ENCODE peak calls at places on chromosomes 4 and X, in five cellular contexts. One of them, this sample, is unnamed.

GRCh38 chr4:95267081-95267480 is 281.7 kb downstream of the UNC5C start:
- DNase-seq in neuronal stem cell: no peak
- DNase-seq in H1: no peak
- DNase-seq in IMR-90: peak
- DNase-seq in mesenchymal stem cell: peak
- DNase-seq in this sample: peak

GRCh38 chr4:76279462-76279861 is 27.1 kb upstream of the STBD1 start:
- DNase-seq in neuronal stem cell: no peak
- DNase-seq in H1: no peak
- DNase-seq in IMR-90: no peak
- DNase-seq in mesenchymal stem cell: no peak
- DNase-seq in this sample: no peak

GRCh38 chr4:70734971-70735370 is 13.2 kb downstream of the RUFY3 start:
- DNase-seq in neuronal stem cell: no peak
- DNase-seq in H1: no peak
- DNase-seq in IMR-90: no peak
- DNase-seq in mesenchymal stem cell: no peak
- DNase-seq in this sample: no peak

GRCh38 chr4:6471303-6472007 is 959 bp downstream of the PPP2R2C start:
- DNase-seq in neuronal stem cell: no peak
- DNase-seq in H1: no peak
- DNase-seq in IMR-90: no peak
- DNase-seq in mesenchymal stem cell: peak
- DNase-seq in this sample: no peak

GRCh38 chr4:185752881-185753280 is 59.1 kb downstream of the SORBS2 start:
- DNase-seq in neuronal stem cell: no peak
- DNase-seq in H1: no peak
- DNase-seq in IMR-90: no peak
- DNase-seq in mesenchymal stem cell: no peak
- DNase-seq in this sample: no peak

GRCh38 chr4:72320185-72320948 is 248.7 kb downstream of the ADAMTS3 start:
- DNase-seq in neuronal stem cell: no peak
- DNase-seq in H1: no peak
- DNase-seq in IMR-90: no peak
- DNase-seq in mesenchymal stem cell: no peak
- DNase-seq in this sample: no peak

GRCh38 chrX:28920554-28920953 is 333.3 kb downstream of the IL1RAPL1 start:
- DNase-seq in neuronal stem cell: no peak
- DNase-seq in H1: no peak
- DNase-seq in IMR-90: peak
- DNase-seq in mesenchymal stem cell: peak
- DNase-seq in this sample: no peak

GRCh38 chr4:146975535-146975934 is 29.9 kb upstream of the TTC29 start:
- DNase-seq in neuronal stem cell: no peak
- DNase-seq in H1: no peak
- DNase-seq in IMR-90: no peak
- DNase-seq in mesenchymal stem cell: peak
- DNase-seq in this sample: no peak

GRCh38 chrX:151958101-151958500 is 16.4 kb downstream of the GABRE start:
- DNase-seq in neuronal stem cell: no peak
- DNase-seq in H1: no peak
- DNase-seq in IMR-90: no peak
- DNase-seq in mesenchymal stem cell: no peak
- DNase-seq in this sample: no peak

GRCh38 chr4:185142563-185142910 is 529 bp upstream of the SLC25A4 start:
- DNase-seq in neuronal stem cell: no peak
- DNase-seq in H1: no peak
- DNase-seq in IMR-90: no peak
- DNase-seq in mesenchymal stem cell: no peak
- DNase-seq in this sample: no peak

GRCh38 chr4:98970386-98970785 is 25.1 kb upstream of the METAP1 start:
- DNase-seq in neuronal stem cell: no peak
- DNase-seq in H1: no peak
- DNase-seq in IMR-90: peak
- DNase-seq in mesenchymal stem cell: no peak
- DNase-seq in this sample: no peak

GRCh38 chr4:41009411-41009810 is 204.9 kb downstream of the APBB2 start:
- DNase-seq in neuronal stem cell: no peak
- DNase-seq in H1: no peak
- DNase-seq in IMR-90: peak
- DNase-seq in mesenchymal stem cell: peak
- DNase-seq in this sample: no peak

GRCh38 chrX:46407036-46407752 is 138.0 kb downstream of the ZNF674 start:
- DNase-seq in neuronal stem cell: no peak
- DNase-seq in H1: no peak
- DNase-seq in IMR-90: no peak
- DNase-seq in mesenchymal stem cell: no peak
- DNase-seq in this sample: no peak

GRCh38 chr4:41880840-41881831 is 54.1 kb upstream of the TMEM33 start:
- DNase-seq in neuronal stem cell: no peak
- DNase-seq in H1: no peak
- DNase-seq in IMR-90: no peak
- DNase-seq in mesenchymal stem cell: peak
- DNase-seq in this sample: peak

GRCh38 chr4:144820115-144820514 is 174.2 kb downstream of the HHIP start:
- DNase-seq in neuronal stem cell: no peak
- DNase-seq in H1: no peak
- DNase-seq in IMR-90: peak
- DNase-seq in mesenchymal stem cell: no peak
- DNase-seq in this sample: peak

GRCh38 chr4:89222171-89222570 is 85.4 kb downstream of the GPRIN3 start:
- DNase-seq in neuronal stem cell: no peak
- DNase-seq in H1: no peak
- DNase-seq in IMR-90: no peak
- DNase-seq in mesenchymal stem cell: no peak
- DNase-seq in this sample: no peak

GRCh38 chr4:187972135-187972534 is 23.4 kb upstream of the ZFP42 start:
- DNase-seq in neuronal stem cell: no peak
- DNase-seq in H1: no peak
- DNase-seq in IMR-90: peak
- DNase-seq in mesenchymal stem cell: no peak
- DNase-seq in this sample: no peak

GRCh38 chrX:80512924-80513323 is 92.7 kb downstream of the TENT5D start:
- DNase-seq in neuronal stem cell: no peak
- DNase-seq in H1: no peak
- DNase-seq in IMR-90: no peak
- DNase-seq in mesenchymal stem cell: no peak
- DNase-seq in this sample: no peak

GRCh38 chr4:76200771-76201224 is 12.8 kb downstream of the SCARB2 start:
- DNase-seq in neuronal stem cell: no peak
- DNase-seq in H1: no peak
- DNase-seq in IMR-90: no peak
- DNase-seq in mesenchymal stem cell: no peak
- DNase-seq in this sample: peak

GRCh38 chr4:38400946-38401345 is 263.1 kb upstream of the KLF3 start:
- DNase-seq in neuronal stem cell: no peak
- DNase-seq in H1: no peak
- DNase-seq in IMR-90: no peak
- DNase-seq in mesenchymal stem cell: no peak
- DNase-seq in this sample: no peak

GRCh38 chr4:83599183-83599582 is 63.3 kb downstream of the GPAT3 start:
- DNase-seq in neuronal stem cell: no peak
- DNase-seq in H1: no peak
- DNase-seq in IMR-90: peak
- DNase-seq in mesenchymal stem cell: peak
- DNase-seq in this sample: peak

GRCh38 chr4:24984602-24985532 is 45.9 kb downstream of the LGI2 start:
- DNase-seq in neuronal stem cell: no peak
- DNase-seq in H1: no peak
- DNase-seq in IMR-90: no peak
- DNase-seq in mesenchymal stem cell: no peak
- DNase-seq in this sample: no peak

GRCh38 chr4:17283832-17284231 is 228.1 kb downstream of the QDPR start:
- DNase-seq in neuronal stem cell: no peak
- DNase-seq in H1: no peak
- DNase-seq in IMR-90: no peak
- DNase-seq in mesenchymal stem cell: no peak
- DNase-seq in this sample: no peak

GRCh38 chr4:37687175-37687525 is 974 bp upstream of the RELL1 start:
- DNase-seq in neuronal stem cell: no peak
- DNase-seq in H1: no peak
- DNase-seq in IMR-90: no peak
- DNase-seq in mesenchymal stem cell: no peak
- DNase-seq in this sample: no peak

GRCh38 chr4:119244832-119245231 is 32.3 kb downstream of the USP53 start:
- DNase-seq in neuronal stem cell: no peak
- DNase-seq in H1: no peak
- DNase-seq in IMR-90: no peak
- DNase-seq in mesenchymal stem cell: no peak
- DNase-seq in this sample: no peak

GRCh38 chrX:103879339-103879738 is 47.3 kb upstream of the RAB9B start:
- DNase-seq in neuronal stem cell: no peak
- DNase-seq in H1: no peak
- DNase-seq in IMR-90: peak
- DNase-seq in mesenchymal stem cell: peak
- DNase-seq in this sample: peak

GRCh38 chr4:54687887-54688841 is 30.4 kb downstream of the KIT start:
- DNase-seq in neuronal stem cell: no peak
- DNase-seq in H1: no peak
- DNase-seq in IMR-90: peak
- DNase-seq in mesenchymal stem cell: no peak
- DNase-seq in this sample: no peak

GRCh38 chrX:136711147-136711546 is 63.2 kb downstream of the CD40LG start:
- DNase-seq in neuronal stem cell: no peak
- DNase-seq in H1: no peak
- DNase-seq in IMR-90: peak
- DNase-seq in mesenchymal stem cell: peak
- DNase-seq in this sample: peak

DNA sequence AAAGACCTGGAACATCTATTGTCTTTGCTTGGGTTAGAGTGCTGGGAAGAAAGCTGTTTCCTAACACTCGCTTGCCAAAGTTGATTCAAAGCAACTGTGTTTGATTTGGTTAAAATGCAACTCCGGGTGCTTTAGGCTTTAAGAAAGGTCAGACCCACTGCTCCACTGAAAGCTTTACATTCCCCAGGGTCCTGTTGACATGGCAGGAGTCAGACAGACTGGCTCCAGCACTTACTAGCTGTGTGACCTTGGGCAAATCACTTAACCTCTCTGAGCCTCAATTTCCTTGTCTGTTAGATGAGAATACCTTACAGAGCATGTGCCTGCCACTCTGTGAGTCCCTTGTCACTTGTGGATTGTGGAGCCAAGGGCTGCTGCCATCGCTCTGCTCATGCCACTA is 39.0 kb downstream of the DGKK start:
- DNase-seq in neuronal stem cell: no peak
- DNase-seq in H1: no peak
- DNase-seq in IMR-90: no peak
- DNase-seq in mesenchymal stem cell: no peak
- DNase-seq in this sample: no peak
- H2BK120ac ChIP-seq in neuronal stem cell: no peak
- H2BK120ac ChIP-seq in H1: no peak
- H2BK120ac ChIP-seq in IMR-90: no peak
- H2BK120ac ChIP-seq in mesenchymal stem cell: no peak
- H2BK120ac ChIP-seq in this sample: no peak

GRCh38 chr4:10182446-10183424 is 66.1 kb upstream of the WDR1 start:
- DNase-seq in neuronal stem cell: no peak
- DNase-seq in H1: no peak
- DNase-seq in IMR-90: no peak
- DNase-seq in mesenchymal stem cell: no peak
- DNase-seq in this sample: no peak

GRCh38 chr4:10179957-10180602 is 63.5 kb upstream of the WDR1 start:
- DNase-seq in neuronal stem cell: no peak
- DNase-seq in H1: no peak
- DNase-seq in IMR-90: peak
- DNase-seq in mesenchymal stem cell: no peak
- DNase-seq in this sample: no peak

GRCh38 chr4:10180603-10180926 is 64.0 kb upstream of the WDR1 start:
- DNase-seq in neuronal stem cell: no peak
- DNase-seq in H1: no peak
- DNase-seq in IMR-90: no peak
- DNase-seq in mesenchymal stem cell: no peak
- DNase-seq in this sample: no peak

GRCh38 chr4:10181745-10182445 is 65.3 kb upstream of the WDR1 start:
- DNase-seq in neuronal stem cell: no peak
- DNase-seq in H1: no peak
- DNase-seq in IMR-90: no peak
- DNase-seq in mesenchymal stem cell: no peak
- DNase-seq in this sample: no peak

DNA sequence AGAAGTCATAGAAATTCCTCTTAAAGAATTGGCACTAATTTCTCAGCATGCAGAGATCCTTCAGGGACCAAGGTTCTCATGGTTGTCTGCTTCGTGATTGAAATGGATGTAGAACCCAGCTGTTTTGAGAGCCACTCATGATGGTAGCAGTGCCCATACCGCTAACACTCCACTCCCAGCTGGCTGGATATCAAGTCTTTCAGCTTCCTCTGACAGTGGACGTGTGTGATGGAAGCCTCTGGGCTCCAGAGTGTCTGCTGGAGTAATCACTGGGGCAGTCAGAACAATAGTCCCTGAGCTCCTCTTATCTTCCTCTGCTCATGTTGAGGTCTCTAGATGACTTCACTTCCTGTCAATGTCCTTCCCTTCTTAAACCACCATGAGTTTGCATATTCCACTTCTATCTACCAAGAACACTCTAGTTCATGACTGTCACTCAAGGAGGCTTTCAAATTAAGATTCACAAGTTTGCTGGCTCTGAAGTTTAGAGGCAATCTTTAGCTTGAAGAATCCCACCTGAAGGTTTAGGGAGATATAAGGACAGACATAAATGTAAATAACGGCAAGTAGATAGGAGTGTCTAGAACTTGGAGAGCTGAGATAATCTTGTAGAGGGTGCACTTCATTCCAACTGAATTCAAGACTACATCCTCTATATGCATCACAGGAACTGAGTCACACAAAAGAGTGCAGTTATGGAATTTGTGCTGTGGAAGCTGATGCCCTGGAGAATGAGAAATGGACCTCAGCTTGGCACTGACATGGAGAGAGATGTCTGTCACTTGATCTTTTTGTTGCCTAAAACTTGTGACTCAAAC is 64.5 kb upstream of the WDR1 start:
- DNase-seq in neuronal stem cell: no peak
- DNase-seq in H1: no peak
- DNase-seq in IMR-90: peak
- DNase-seq in mesenchymal stem cell: no peak
- DNase-seq in this sample: peak
- H2BK120ac ChIP-seq in neuronal stem cell: no peak
- H2BK120ac ChIP-seq in H1: no peak
- H2BK120ac ChIP-seq in IMR-90: peak
- H2BK120ac ChIP-seq in mesenchymal stem cell: no peak
- H2BK120ac ChIP-seq in this sample: no peak

GRCh38 chr4:130336585-130337217 is 1240.7 kb downstream of the C4orf33 start:
- DNase-seq in neuronal stem cell: no peak
- DNase-seq in H1: no peak
- DNase-seq in IMR-90: peak
- DNase-seq in mesenchymal stem cell: peak
- DNase-seq in this sample: peak

GRCh38 chr4:130333241-130333759 is 1237.3 kb downstream of the C4orf33 start:
- DNase-seq in neuronal stem cell: no peak
- DNase-seq in H1: no peak
- DNase-seq in IMR-90: no peak
- DNase-seq in mesenchymal stem cell: no peak
- DNase-seq in this sample: no peak

GRCh38 chr4:130335417-130336194 is 1239.7 kb downstream of the C4orf33 start:
- DNase-seq in neuronal stem cell: no peak
- DNase-seq in H1: no peak
- DNase-seq in IMR-90: no peak
- DNase-seq in mesenchymal stem cell: no peak
- DNase-seq in this sample: no peak
- H2BK120ac ChIP-seq in neuronal stem cell: no peak
- H2BK120ac ChIP-seq in H1: no peak
- H2BK120ac ChIP-seq in IMR-90: no peak
- H2BK120ac ChIP-seq in mesenchymal stem cell: no peak
- H2BK120ac ChIP-seq in this sample: no peak

GRCh38 chr4:103415801-103416200 is 217.7 kb upstream of the CENPE start:
- DNase-seq in neuronal stem cell: no peak
- DNase-seq in H1: no peak
- DNase-seq in IMR-90: no peak
- DNase-seq in mesenchymal stem cell: no peak
- DNase-seq in this sample: no peak
- H2BK120ac ChIP-seq in neuronal stem cell: no peak
- H2BK120ac ChIP-seq in H1: no peak
- H2BK120ac ChIP-seq in IMR-90: no peak
- H2BK120ac ChIP-seq in mesenchymal stem cell: no peak
- H2BK120ac ChIP-seq in this sample: no peak